ENCODE peak calls at places on chromosome 1, in seven cellular contexts. H is GM23338, L is fibroblast of lung, B is lower lobe of right lung, W is transverse colon, M is HL-60, V is brain microvascular endothelial cell. U is an unnamed sample.

GRCh38 chr1:185479781-185480180 is 162.7 kb upstream of the IVNS1ABP start:
- DNase-seq in H (no peak), W (no peak), B (no peak), V (no peak), L (no peak), M (no peak), U (no peak)

GRCh38 chr1:235102993-235103411 is 25.6 kb downstream of the TOMM20 start:
- DNase-seq in V (no peak), W (peak), M (no peak), H (no peak), L (no peak), B (no peak), U (no peak)

GRCh38 chr1:32138965-32139364 is 31.1 kb downstream of the KPNA6 start:
- DNase-seq in W (no peak), H (no peak), B (no peak), V (no peak), L (peak), M (no peak), U (no peak)

GRCh38 chr1:156480015-156480368 is 20.6 kb downstream of the MEF2D start:
- DNase-seq in H (no peak), M (peak), V (no peak), L (no peak), B (no peak), W (no peak), U (no peak)

GRCh38 chr1:228101614-228101993 is 1.5 kb downstream of the C1orf35 start:
- DNase-seq in V (no peak), H (no peak), L (no peak), M (no peak), W (no peak), B (no peak), U (no peak)

GRCh38 chr1:52162947-52163346 is 21.1 kb downstream of the ZFYVE9 start:
- DNase-seq in V (no peak), H (no peak), M (no peak), L (no peak), W (no peak), B (no peak), U (no peak)

GRCh38 chr1:184210822-184211221 is 159.3 kb downstream of the TSEN15 start:
- DNase-seq in W (no peak), B (no peak), L (no peak), V (no peak), M (no peak), H (peak), U (no peak)

GRCh38 chr1:160625725-160626498 is 20.9 kb downstream of the SLAMF1 start:
- DNase-seq in W (no peak), B (no peak), L (no peak), H (no peak), V (no peak), M (no peak), U (no peak)

GRCh38 chr1:29505537-29506220 is 269.4 kb downstream of the PTPRU start:
- DNase-seq in W (no peak), B (no peak), V (no peak), H (no peak), M (no peak), L (no peak), U (no peak)

GRCh38 chr1:10599194-10599861 is 124.6 kb downstream of the PEX14 start:
- DNase-seq in L (peak), W (no peak), M (no peak), B (no peak), H (no peak), V (peak), U (no peak)

GRCh38 chr1:61491497-61491896 is 233.4 kb downstream of the TM2D1 start:
- DNase-seq in W (no peak), M (no peak), H (no peak), L (peak), V (no peak), B (no peak), U (no peak)

GRCh38 chr1:51607676-51608075 is 9.2 kb upstream of the OSBPL9 start:
- DNase-seq in B (no peak), M (no peak), W (no peak), V (no peak), H (no peak), L (no peak), U (no peak)

GRCh38 chr1:220874201-220874655 is 5.0 kb upstream of the HLX start:
- DNase-seq in M (peak), W (peak), B (no peak), L (no peak), V (peak), H (peak), U (no peak)

GRCh38 chr1:114540202-114540601 is 29.2 kb upstream of the TRIM33 start:
- DNase-seq in V (no peak), M (no peak), L (no peak), H (no peak), W (no peak), B (no peak), U (no peak)

GRCh38 chr1:26016258-26016943 is 5.2 kb upstream of the EXTL1 start:
- DNase-seq in H (no peak), M (no peak), B (no peak), V (no peak), W (no peak), L (peak), U (peak)

GRCh38 chr1:65948609-65949229 is 156.0 kb downstream of the PDE4B start:
- DNase-seq in W (peak), B (no peak), M (no peak), L (peak), V (peak), H (no peak), U (no peak)

GRCh38 chr1:228379165-228379460 is 27.5 kb downstream of the TRIM11 start:
- DNase-seq in L (peak), H (peak), M (no peak), V (peak), W (peak), B (peak), U (no peak)

GRCh38 chr1:59707216-59707615 is 107.5 kb upstream of the HOOK1 start:
- DNase-seq in M (no peak), V (peak), L (peak), H (no peak), B (no peak), W (peak), U (no peak)

GRCh38 chr1:224852901-224853568 is 76.4 kb upstream of the DNAH14 start:
- DNase-seq in M (peak), W (no peak), V (peak), B (no peak), L (peak), H (peak), U (no peak)

GRCh38 chr1:100511773-100512172 is 26.2 kb upstream of the GPR88 start:
- DNase-seq in B (no peak), W (no peak), L (no peak), M (no peak), H (no peak), V (no peak), U (no peak)

GRCh38 chr1:162674018-162674608 is 41.8 kb downstream of the DDR2 start:
- DNase-seq in V (no peak), M (no peak), B (no peak), L (peak), W (no peak), H (no peak), U (no peak)

GRCh38 chr1:110312188-110313121 is 26.7 kb upstream of the RBM15 start:
- DNase-seq in L (peak), W (peak), V (peak), H (peak), M (peak), B (peak), U (peak)

GRCh38 chr1:172630868-172631267 is 28.0 kb upstream of the FASLG start:
- DNase-seq in B (no peak), V (no peak), L (peak), H (no peak), M (no peak), W (no peak), U (no peak)

GRCh38 chr1:158005249-158005648 is 11.8 kb downstream of the KIRREL1 start:
- DNase-seq in L (no peak), M (no peak), V (no peak), W (no peak), B (no peak), H (no peak), U (no peak)

GRCh38 chr1:241774017-241774416 is 74.0 kb upstream of the EXO1 start:
- DNase-seq in B (no peak), L (no peak), M (no peak), V (peak), W (no peak), H (no peak), U (no peak)

GRCh38 chr1:3566004-3566885 is 45.1 kb downstream of the MEGF6 start:
- DNase-seq in W (no peak), L (no peak), B (no peak), M (no peak), H (no peak), V (no peak), U (no peak)

GRCh38 chr1:94648225-94649007 is 106.9 kb upstream of the F3 start:
- DNase-seq in H (no peak), V (peak), B (peak), M (no peak), W (peak), L (peak), U (no peak)

GRCh38 chr1:212655668-212656440 is 43.8 kb downstream of the BATF3 start:
- DNase-seq in L (peak), M (no peak), B (no peak), V (no peak), W (no peak), H (no peak), U (no peak)

GRCh38 chr1:86739901-86740507 is 35.6 kb downstream of the SH3GLB1 start:
- DNase-seq in B (no peak), W (no peak), H (no peak), V (no peak), M (no peak), L (no peak), U (no peak)

GRCh38 chr1:33930346-33931114 is 66.7 kb downstream of the HMGB4 start:
- DNase-seq in H (no peak), W (no peak), V (no peak), B (no peak), M (no peak), L (no peak), U (no peak)

DNA sequence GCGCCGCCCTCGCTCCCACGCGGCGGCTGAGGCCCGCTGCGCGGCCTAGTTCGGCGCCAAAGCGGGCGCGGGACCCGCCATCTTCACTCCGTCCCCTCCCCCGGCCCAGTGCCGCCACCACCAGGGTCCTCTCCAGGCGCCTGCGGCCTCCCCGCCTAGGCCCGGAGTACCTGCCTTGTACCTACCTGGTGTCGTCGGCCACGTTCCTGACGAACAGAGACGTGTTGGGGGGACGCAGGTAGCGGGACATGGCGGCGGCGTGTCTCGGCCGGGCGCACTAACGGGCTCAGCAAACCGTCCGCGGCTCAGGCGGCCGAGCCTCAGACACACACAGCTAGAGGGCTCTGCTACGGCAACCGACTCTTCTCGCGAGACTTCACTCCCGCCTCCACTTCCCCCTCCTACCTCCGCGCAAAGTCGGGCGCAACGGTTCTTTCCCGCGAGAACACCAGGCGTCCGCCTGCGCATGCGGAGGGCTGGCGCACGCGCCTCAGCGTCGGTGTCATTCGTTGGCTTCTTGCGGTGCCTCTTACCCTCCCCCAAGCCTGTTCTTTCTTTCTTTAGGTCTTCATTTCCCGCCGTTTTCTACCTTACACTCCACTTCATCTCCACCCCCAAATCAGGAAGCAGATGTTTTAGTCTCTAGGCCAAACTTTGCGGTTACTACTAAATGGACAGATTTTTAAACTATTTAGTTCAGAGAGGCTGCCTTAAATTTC is at the start of gene SRSF10:
- DNase-seq in V (peak), B (peak), L (peak), H (peak), W (peak), M (peak), U (peak)
- TF ChIP-seq CTCF in V (peak), B (peak), L (peak), H (peak), W (peak), M (no peak), U (peak)

DNA sequence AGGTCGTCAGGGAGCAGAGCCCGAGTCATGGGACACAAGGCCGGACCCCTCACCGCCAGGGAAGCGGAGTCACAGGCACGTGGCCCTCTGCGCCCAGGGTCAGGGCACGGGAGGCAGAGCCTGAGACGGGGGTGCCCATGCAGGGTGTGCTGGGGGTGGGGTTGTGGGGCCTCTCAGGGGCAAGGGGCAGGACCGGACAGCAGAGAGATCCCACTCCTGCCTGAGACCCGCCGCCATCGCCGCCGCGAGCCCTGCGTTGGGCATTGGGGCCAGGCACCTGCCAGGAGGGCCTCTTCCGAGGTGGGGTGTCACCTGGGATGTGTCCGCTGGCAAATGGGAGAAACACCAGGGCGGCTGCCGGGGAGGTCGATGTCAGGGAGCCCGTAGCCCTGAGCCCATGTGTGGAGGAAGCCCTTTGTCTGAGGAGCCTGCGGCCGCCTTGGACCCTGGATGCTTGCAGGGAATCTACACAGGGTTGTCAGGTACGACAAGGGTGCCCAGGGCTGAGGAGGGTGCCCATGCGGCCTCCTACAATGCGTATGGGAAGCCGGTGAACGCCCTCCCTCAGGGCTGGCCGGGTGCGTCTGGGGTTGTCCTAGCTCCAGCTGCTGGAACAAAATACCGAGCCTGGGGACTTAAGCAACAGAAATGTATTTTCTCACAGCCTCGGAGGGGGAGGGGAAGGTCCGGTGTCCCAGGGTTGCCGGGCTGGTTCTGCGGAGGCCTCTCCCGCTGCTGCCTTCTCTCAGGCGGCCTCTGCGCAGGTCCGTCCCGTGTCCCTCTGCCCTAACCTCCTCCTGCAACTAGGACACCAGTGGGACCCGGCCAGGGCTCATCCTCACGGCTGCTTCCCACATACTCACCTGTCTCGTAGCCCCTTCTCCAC is 16.4 kb upstream of the C1orf159 start:
- DNase-seq in B (peak), L (no peak), H (no peak), V (no peak), M (no peak), W (peak), U (no peak)
- H3K27ac ChIP-seq in B (no peak), L (no peak), H (no peak), V (no peak), M (no peak), W (peak), U (no peak)

GRCh38 chr1:6545276-6545934 is 8.9 kb downstream of the NOL9 start:
- DNase-seq in H (no peak), V (peak), L (peak), M (no peak), B (no peak), W (no peak), U (no peak)

GRCh38 chr1:6546326-6546725 is 8.0 kb downstream of the NOL9 start:
- DNase-seq in L (no peak), M (no peak), V (no peak), H (no peak), W (no peak), B (no peak), U (no peak)

GRCh38 chr1:6544831-6545230 is 9.5 kb downstream of the NOL9 start:
- DNase-seq in L (peak), W (no peak), M (no peak), V (peak), B (no peak), H (no peak), U (no peak)

GRCh38 chr1:6547301-6547700 is 7.0 kb downstream of the NOL9 start:
- DNase-seq in L (peak), H (no peak), M (no peak), W (no peak), B (no peak), V (peak), U (no peak)
- TF ChIP-seq CTCF in L (no peak), H (peak), M (no peak), W (no peak), B (no peak), V (peak), U (no peak)

GRCh38 chr1:186574951-186575747 is 105.1 kb downstream of the PTGS2 start:
- DNase-seq in V (no peak), H (no peak), B (no peak), W (no peak), L (peak), M (no peak), U (no peak)
- H3K27ac ChIP-seq in V (no peak), H (no peak), B (no peak), W (no peak), L (no peak), M (peak), U (no peak)

GRCh38 chr1:152107984-152108898 is 7.0 kb downstream of the TCHH start:
- DNase-seq in M (peak), B (no peak), W (no peak), L (peak), H (peak), V (no peak), U (no peak)
- TF ChIP-seq CTCF in M (no peak), B (no peak), W (no peak), L (no peak), H (peak), V (peak), U (no peak)

GRCh38 chr1:85463666-85464496 is 1.1 kb downstream of the DDAH1 start:
- DNase-seq in W (no peak), M (no peak), V (no peak), B (no peak), L (peak), H (peak), U (peak)
- H3K27ac ChIP-seq in W (peak), M (no peak), V (peak), B (peak), L (peak), H (no peak), U (peak)

GRCh38 chr1:68954841-68955240 is 458.0 kb upstream of the DEPDC1 start:
- DNase-seq in M (no peak), H (no peak), L (peak), B (no peak), W (no peak), V (no peak), U (no peak)
- TF ChIP-seq CTCF in M (no peak), H (no peak), L (no peak), B (no peak), W (no peak), V (no peak), U (no peak)

GRCh38 chr1:204380293-204380831 is 20.6 kb upstream of the PLEKHA6 start:
- DNase-seq in M (no peak), W (no peak), B (no peak), V (no peak), H (no peak), L (no peak), U (no peak)
- H3K27ac ChIP-seq in M (no peak), W (no peak), B (no peak), V (no peak), H (no peak), L (no peak), U (no peak)

DNA sequence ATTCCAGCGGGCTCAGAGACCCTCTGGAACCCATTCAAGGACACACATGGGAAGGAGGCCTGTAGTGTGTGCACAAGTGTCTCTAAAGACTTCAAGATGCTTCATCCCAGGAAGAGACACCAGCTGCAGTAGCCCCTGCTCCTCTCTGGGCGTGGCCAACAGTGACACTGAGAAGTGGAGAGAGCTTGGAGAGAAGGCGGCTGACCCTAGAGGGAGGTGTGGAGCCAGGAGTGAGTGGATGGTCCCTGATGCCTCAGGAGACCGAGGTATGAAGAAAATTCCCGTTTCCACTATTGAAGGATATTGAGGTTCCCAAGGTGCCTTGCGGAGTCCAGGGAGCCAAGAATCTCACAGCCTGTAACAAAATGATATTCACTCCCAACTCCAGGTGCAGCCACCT is 14.9 kb upstream of the TNNI1 start:
- DNase-seq in B (no peak), M (no peak), L (no peak), W (no peak), H (peak), V (no peak), U (no peak)
- TF ChIP-seq CTCF in B (no peak), M (no peak), L (peak), W (no peak), H (peak), V (peak), U (no peak)

GRCh38 chr1:181126871-181127587 is 38.5 kb downstream of the IER5 start:
- DNase-seq in W (peak), B (peak), L (no peak), V (no peak), H (no peak), M (no peak), U (peak)
- H3K27ac ChIP-seq in W (no peak), B (no peak), L (no peak), V (no peak), H (no peak), M (no peak), U (no peak)

U was measured in dorsolateral prefrontal cortex.